ENCODE peak calls at places on chromosomes 12 and 14, in six cellular contexts. Z is Peyer's patch, H is lower lobe of right lung, U is tibial artery, P is lower leg skin, A is thoracic aorta. F is an unnamed sample.

GRCh38 chr12:43284441-43284840 is 267.6 kb downstream of the ADAMTS20 start:
- DNase-seq in U (no peak), H (no peak), A (no peak), P (no peak), Z (no peak), F (no peak)

GRCh38 chr12:93603762-93604161 is 31.3 kb downstream of the SOCS2 start:
- DNase-seq in P (no peak), H (no peak), U (no peak), A (no peak), Z (no peak), F (no peak)

GRCh38 chr14:75323571-75323970 is 44.9 kb downstream of the FOS start:
- DNase-seq in P (no peak), U (no peak), Z (no peak), H (no peak), A (no peak), F (no peak)

GRCh38 chr12:100382327-100382726 is 25.5 kb downstream of the SLC17A8 start:
- DNase-seq in P (no peak), Z (no peak), H (no peak), A (no peak), U (no peak), F (no peak)

GRCh38 chr12:116160196-116160595 is 117.3 kb downstream of the MED13L start:
- DNase-seq in U (no peak), Z (no peak), H (no peak), P (no peak), A (no peak), F (no peak)

GRCh38 chr12:57255916-57256315 is 4.9 kb upstream of the STAC3 start:
- DNase-seq in P (peak), Z (no peak), A (no peak), U (no peak), H (no peak), F (no peak)

GRCh38 chr12:46380881-46381280 is 8.3 kb upstream of the SLC38A2 start:
- DNase-seq in A (no peak), H (no peak), Z (no peak), P (no peak), U (no peak), F (no peak)

GRCh38 chr12:6810758-6811157 is 10.9 kb upstream of the GPR162 start:
- DNase-seq in H (no peak), P (no peak), Z (no peak), A (no peak), U (no peak), F (peak)

GRCh38 chr12:108235231-108235959 is 103.7 kb downstream of the CMKLR1 start:
- DNase-seq in A (no peak), H (no peak), Z (no peak), U (no peak), P (no peak), F (no peak)

GRCh38 chr12:68157295-68157871 is 2.2 kb downstream of the IFNG start:
- DNase-seq in U (no peak), A (no peak), Z (no peak), H (no peak), P (no peak), F (no peak)

GRCh38 chr12:77979597-77980250 is 149.0 kb downstream of the NAV3 start:
- DNase-seq in Z (no peak), U (no peak), P (no peak), A (no peak), H (no peak), F (no peak)

GRCh38 chr14:94805726-94806288 is 35.9 kb upstream of the GSC start:
- DNase-seq in Z (no peak), H (no peak), P (no peak), A (no peak), U (no peak), F (no peak)

GRCh38 chr12:82714427-82714826 is 27.7 kb downstream of the TMTC2 start:
- DNase-seq in U (no peak), Z (no peak), H (no peak), A (no peak), P (no peak), F (no peak)

GRCh38 chr12:82705774-82706173 is 19.1 kb downstream of the TMTC2 start:
- DNase-seq in P (no peak), H (no peak), U (no peak), A (no peak), Z (no peak), F (no peak)

GRCh38 chr12:82708056-82708455 is 21.4 kb downstream of the TMTC2 start:
- DNase-seq in A (no peak), Z (no peak), U (no peak), P (no peak), H (no peak), F (no peak)

GRCh38 chr12:82708507-82708906 is 21.8 kb downstream of the TMTC2 start:
- DNase-seq in A (no peak), U (no peak), P (no peak), Z (no peak), H (no peak), F (no peak)
- H3K4me3 ChIP-seq in A (no peak), U (no peak), P (no peak), Z (no peak), H (no peak), F (no peak)

GRCh38 chr14:88380405-88380804 is 5.1 kb upstream of the SPATA7 start:
- DNase-seq in U (no peak), A (no peak), P (no peak), Z (no peak), H (no peak), F (no peak)
- TF ChIP-seq CTCF in U (no peak), A (no peak), P (no peak), Z (no peak), H (no peak), F (peak)

GRCh38 chr14:93114068-93114710 is 1.5 kb downstream of the ITPK1 start:
- DNase-seq in P (no peak), A (no peak), Z (no peak), H (no peak), U (no peak), F (no peak)

GRCh38 chr14:93115920-93116675 is at the start of gene ITPK1:
- DNase-seq in Z (peak), U (peak), A (no peak), P (peak), H (peak), F (peak)

GRCh38 chr14:93115069-93115919 is 431 bp downstream of the ITPK1 start:
- DNase-seq in Z (peak), U (peak), P (peak), H (peak), A (peak), F (peak)

GRCh38 chr14:93114713-93115068 is 1.0 kb downstream of the ITPK1 start:
- DNase-seq in H (peak), P (no peak), Z (peak), U (peak), A (no peak), F (peak)

DNA sequence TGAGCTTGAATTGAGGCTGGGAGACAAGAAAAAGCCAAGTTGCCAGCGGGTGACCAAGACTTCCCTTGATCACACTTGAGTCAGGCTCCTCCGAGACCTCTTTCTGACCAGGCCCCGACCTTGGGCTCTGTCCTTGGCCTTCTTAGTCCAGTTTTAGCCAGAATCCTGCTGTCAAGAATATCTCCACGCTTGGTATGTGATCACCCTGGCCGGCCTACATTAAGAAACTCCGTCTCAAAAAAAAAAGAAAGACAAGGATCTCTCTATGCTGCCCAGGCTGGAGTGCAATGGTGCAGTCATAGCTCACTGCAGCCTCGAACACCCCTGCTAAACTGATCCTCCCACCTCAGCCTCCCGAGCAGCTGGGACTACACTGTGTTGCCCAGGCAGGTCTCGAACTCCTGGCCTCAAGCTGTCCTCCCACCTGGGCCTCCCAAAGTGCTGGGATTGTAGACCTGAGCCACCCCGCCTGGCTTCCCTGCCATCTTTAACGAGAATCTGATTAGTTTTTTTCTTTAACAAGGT is 1.0 kb upstream of the ITPK1 start:
- DNase-seq in Z (no peak), H (no peak), P (no peak), U (no peak), A (no peak), F (no peak)
- H3K4me3 ChIP-seq in Z (peak), H (peak), P (no peak), U (peak), A (peak), F (peak)

GRCh38 chr14:71206123-71206522 is 298.9 kb downstream of the PCNX1 start:
- DNase-seq in Z (no peak), A (no peak), P (no peak), U (no peak), H (no peak), F (no peak)

GRCh38 chr14:71206766-71207371 is 299.6 kb downstream of the PCNX1 start:
- DNase-seq in H (no peak), P (peak), Z (no peak), A (peak), U (peak), F (no peak)

GRCh38 chr14:71212093-71212492 is 304.8 kb downstream of the PCNX1 start:
- DNase-seq in H (no peak), A (no peak), U (no peak), Z (no peak), P (no peak), F (no peak)

GRCh38 chr14:71209888-71210287 is 302.6 kb downstream of the PCNX1 start:
- DNase-seq in H (no peak), U (no peak), A (no peak), P (peak), Z (no peak), F (no peak)

DNA sequence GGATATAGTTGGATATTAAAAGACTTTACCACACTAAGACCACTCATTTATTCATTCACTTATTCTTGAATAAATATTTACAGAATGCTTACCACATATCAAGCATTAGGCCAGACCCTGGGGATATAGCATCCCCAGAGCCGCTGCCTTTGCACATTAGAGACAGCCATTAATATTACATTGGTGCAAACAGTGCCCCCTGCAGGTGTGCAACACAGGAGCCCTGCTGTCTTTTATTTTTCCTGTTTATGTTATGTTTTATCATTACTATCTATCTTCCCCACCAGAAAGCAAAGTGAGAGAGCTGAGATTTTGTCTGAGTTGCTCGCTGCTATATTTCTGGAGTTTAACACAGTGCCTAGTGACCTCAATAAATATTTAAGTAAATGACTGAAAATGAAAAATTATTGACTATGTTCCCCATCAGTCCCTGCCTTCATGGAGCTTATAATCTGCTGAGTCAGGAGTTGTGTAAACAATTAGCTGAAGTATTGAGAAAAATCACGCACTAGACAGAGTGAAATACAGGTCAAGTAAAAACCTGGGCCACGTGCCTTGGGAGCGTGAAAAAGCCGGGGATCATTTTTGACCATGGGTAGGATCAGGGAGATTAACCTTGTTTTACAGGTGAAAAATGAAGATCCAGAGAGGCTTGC is 301.6 kb downstream of the PCNX1 start:
- DNase-seq in Z (no peak), U (no peak), P (no peak), H (no peak), A (no peak), F (no peak)
- TF ChIP-seq CTCF in Z (no peak), U (no peak), P (no peak), H (no peak), A (no peak), F (no peak)

GRCh38 chr12:64781374-64782029 is 22.3 kb upstream of the GNS start:
- DNase-seq in P (no peak), H (peak), A (no peak), U (no peak), Z (no peak), F (no peak)
- H3K4me3 ChIP-seq in P (peak), H (peak), A (peak), U (peak), Z (peak), F (peak)

GRCh38 chr14:23354990-23355389 is 2.3 kb upstream of the SLC22A17 start:
- DNase-seq in P (peak), U (no peak), A (no peak), H (no peak), Z (peak), F (no peak)

GRCh38 chr14:23349156-23349845 is 3.4 kb downstream of the SLC22A17 start:
- DNase-seq in A (no peak), Z (peak), P (peak), U (no peak), H (no peak), F (no peak)

GRCh38 chr14:23353433-23353780 is 720 bp upstream of the SLC22A17 start:
- DNase-seq in U (no peak), H (no peak), P (peak), A (no peak), Z (peak), F (no peak)

GRCh38 chr14:23352506-23353432 is at the start of gene SLC22A17:
- DNase-seq in Z (peak), A (peak), H (peak), P (peak), U (peak), F (peak)

DNA sequence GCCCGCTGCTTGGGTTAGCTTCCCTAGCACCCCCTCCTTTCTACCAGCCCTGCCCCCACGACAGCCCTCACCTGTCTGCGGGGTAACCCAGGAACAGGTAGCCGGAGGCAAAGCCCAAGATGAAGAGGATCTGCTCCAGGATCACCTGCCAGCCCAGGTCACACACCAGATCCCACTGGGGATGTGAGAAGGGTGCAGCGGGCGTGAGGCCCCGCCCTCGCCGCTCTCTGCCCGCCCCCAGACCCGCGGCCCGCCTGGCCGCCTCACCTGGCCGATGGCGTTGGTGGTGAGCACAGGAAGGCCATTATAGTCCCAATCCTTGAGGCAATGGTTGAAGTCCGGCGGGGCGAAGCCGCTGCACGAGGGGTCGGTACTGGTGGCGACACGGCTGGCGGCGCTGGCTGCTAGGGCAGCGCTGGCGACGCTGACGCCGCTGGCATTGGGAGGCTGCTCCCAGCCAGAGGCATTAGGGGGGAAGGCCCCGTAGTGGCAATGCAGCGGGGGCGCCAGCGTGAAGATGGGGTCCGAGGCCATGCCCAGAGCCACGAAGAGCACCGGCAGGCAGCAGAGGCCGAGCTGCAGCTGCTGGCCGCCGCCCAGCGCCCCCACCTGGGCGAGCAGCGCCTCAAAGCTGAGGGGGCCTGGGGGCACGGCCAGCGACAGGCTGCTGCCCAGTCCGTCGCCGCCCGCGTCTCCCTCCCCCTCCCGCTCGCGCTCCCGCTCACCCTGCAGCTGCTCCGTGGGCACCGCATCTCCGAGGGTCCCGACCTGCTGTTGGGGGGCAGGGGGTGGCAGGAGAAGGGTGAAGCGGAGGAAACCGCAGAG is 794 bp downstream of the SLC22A17 start:
- DNase-seq in Z (peak), H (no peak), A (no peak), P (peak), U (no peak), F (peak)
- TF ChIP-seq CTCF in Z (no peak), H (no peak), A (no peak), P (no peak), U (no peak), F (no peak)

GRCh38 chr14:91297081-91297711 is 52.7 kb upstream of the GPR68 start:
- DNase-seq in Z (no peak), H (peak), P (no peak), U (no peak), A (no peak), F (peak)
- H3K4me3 ChIP-seq in Z (no peak), H (no peak), P (no peak), U (no peak), A (no peak), F (no peak)

F was measured in kidney.